ENCODE peak calls at places on chromosomes 5 and 9, in four cellular contexts. W is pancreas, A is B cell, R is A549. I is an unnamed sample.

GRCh38 chr5:165325201-165325600 is 1819.8 kb downstream of the MAT2B start:
- DNase-seq in W (no peak), A (no peak), R (no peak), I (no peak)

GRCh38 chr9:21677834-21678233 is 124.6 kb upstream of the MTAP start:
- DNase-seq in W (no peak), A (no peak), R (peak; percentile 43), I (no peak)

GRCh38 chr9:4489562-4489918 is 728 bp upstream of the SLC1A1 start:
- DNase-seq in W (no peak), A (no peak), R (peak; percentile 42), I (peak; percentile 29)

GRCh38 chr5:174310243-174310642 is 264.7 kb downstream of the NSG2 start:
- DNase-seq in W (no peak), A (no peak), R (no peak), I (no peak)

GRCh38 chr5:6361101-6361500 is 17.2 kb downstream of the MED10 start:
- DNase-seq in W (no peak), A (no peak), R (no peak), I (no peak)

GRCh38 chr5:76153271-76153670 is 70.1 kb downstream of the SV2C start:
- DNase-seq in W (no peak), A (no peak), R (no peak), I (no peak)

GRCh38 chr9:135463140-135463539 is 16.4 kb upstream of the PPP1R26 start:
- DNase-seq in W (no peak), A (no peak), R (peak; percentile 78), I (no peak)

GRCh38 chr5:151741678-151742423 is 16.6 kb downstream of the ATOX1 start:
- DNase-seq in W (no peak), A (no peak), R (no peak), I (no peak)

GRCh38 chr9:123686131-123686848 is 243.6 kb downstream of the DENND1A start:
- DNase-seq in W (no peak), A (no peak), R (no peak), I (no peak)

GRCh38 chr9:116737137-116737546 is 50.0 kb downstream of the TRIM32 start:
- DNase-seq in W (peak; percentile 85), A (no peak), R (peak; percentile 92), I (peak; percentile 86)

GRCh38 chr5:146588331-146588730 is 72.3 kb upstream of the GPR151 start:
- DNase-seq in W (no peak), A (no peak), R (no peak), I (no peak)

GRCh38 chr9:72675586-72675985 is 154.2 kb downstream of the TMC1 start:
- DNase-seq in W (no peak), A (no peak), R (no peak), I (no peak)

GRCh38 chr9:126856326-126856877 is 4.0 kb upstream of the ZBTB34 start:
- DNase-seq in W (no peak), A (no peak), R (no peak), I (no peak)

GRCh38 chr5:151624486-151624885 is 33.4 kb upstream of the FAT2 start:
- DNase-seq in W (no peak), A (no peak), R (no peak), I (no peak)

GRCh38 chr5:446066-446725 is 3.2 kb downstream of the EXOC3 start:
- DNase-seq in W (no peak), A (peak; percentile 14), R (no peak), I (no peak)

GRCh38 chr9:76443887-76444286 is 15.1 kb upstream of the GCNT1 start:
- DNase-seq in W (no peak), A (no peak), R (no peak), I (no peak)

GRCh38 chr5:139709587-139710369 is 61.6 kb downstream of the CXXC5 start:
- DNase-seq in W (peak; percentile 54), A (peak; percentile 42), R (no peak), I (peak; percentile 72)

GRCh38 chr5:154159343-154159742 is 31.2 kb upstream of the GALNT10 start:
- DNase-seq in W (no peak), A (no peak), R (no peak), I (no peak)

DNA sequence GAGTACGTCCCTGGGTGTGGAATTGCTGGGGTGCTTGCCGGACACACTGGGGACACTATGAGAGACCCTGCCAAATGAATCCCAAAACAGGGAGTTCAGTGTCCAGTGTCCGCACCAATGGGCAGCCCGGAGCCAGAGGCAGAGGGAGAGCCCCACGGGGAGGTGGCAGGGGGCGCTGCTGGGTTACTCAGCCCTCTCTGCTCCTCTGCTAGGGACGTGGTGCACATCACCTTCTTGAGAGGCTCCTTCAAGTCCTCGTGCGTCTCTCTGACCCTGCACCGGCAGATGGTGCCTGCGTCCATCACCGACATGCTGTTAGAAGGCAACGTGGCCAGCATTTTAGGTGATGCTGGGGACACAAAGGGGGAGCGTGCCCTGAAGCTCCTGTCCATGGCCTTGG is 20.8 kb downstream of the STKLD1 start:
- DNase-seq in W (no peak), A (no peak), R (peak; percentile 27), I (no peak)
- TF ChIP-seq CTCF in W (no peak), A (no peak), R (peak; percentile 23), I (peak; percentile 6)

GRCh38 chr9:100697339-100697738 is 119.5 kb downstream of the CAVIN4 start:
- DNase-seq in W (no peak), A (no peak), R (no peak), I (no peak)

GRCh38 chr9:100700689-100701318 is 122.9 kb downstream of the CAVIN4 start:
- DNase-seq in W (peak; percentile 31), A (no peak), R (peak; percentile 20), I (peak; percentile 34)
- TF ChIP-seq CTCF in W (peak; percentile 30), A (peak; percentile 35), R (peak; percentile 62), I (no peak)

GRCh38 chr5:90135979-90136378 is 273.6 kb downstream of the CETN3 start:
- DNase-seq in W (peak; percentile 34), A (no peak), R (no peak), I (peak; percentile 16)
- TF ChIP-seq CTCF in W (no peak), A (no peak), R (no peak), I (peak; percentile 25)

DNA sequence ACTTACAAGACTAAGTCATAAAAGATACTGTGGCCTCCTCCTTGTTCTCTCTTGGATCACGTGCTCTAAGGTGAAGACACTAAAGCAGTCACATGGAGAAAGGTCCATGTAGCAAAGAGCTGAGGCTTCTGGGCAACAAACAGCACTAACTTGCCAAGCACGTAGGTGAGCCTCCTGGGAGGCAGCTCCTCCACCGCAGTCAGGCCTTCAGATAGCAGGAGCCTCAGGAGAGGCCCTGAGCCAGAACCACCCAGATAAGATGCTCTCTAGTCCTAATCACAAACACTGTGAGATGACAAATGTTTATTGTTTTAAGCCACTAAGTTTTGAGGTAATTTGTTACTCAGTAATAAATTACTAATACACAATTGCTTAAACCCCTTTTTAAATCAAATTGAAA is 38.0 kb downstream of the WDR41 start:
- DNase-seq in W (no peak), A (no peak), R (no peak), I (no peak)
- TF ChIP-seq CTCF in W (no peak), A (no peak), R (no peak), I (no peak)

GRCh38 chr5:31995011-31995410 is 179.1 kb downstream of the GOLPH3 start:
- DNase-seq in W (no peak), A (no peak), R (no peak), I (no peak)
- TF ChIP-seq CTCF in W (no peak), A (no peak), R (no peak), I (no peak)

DNA sequence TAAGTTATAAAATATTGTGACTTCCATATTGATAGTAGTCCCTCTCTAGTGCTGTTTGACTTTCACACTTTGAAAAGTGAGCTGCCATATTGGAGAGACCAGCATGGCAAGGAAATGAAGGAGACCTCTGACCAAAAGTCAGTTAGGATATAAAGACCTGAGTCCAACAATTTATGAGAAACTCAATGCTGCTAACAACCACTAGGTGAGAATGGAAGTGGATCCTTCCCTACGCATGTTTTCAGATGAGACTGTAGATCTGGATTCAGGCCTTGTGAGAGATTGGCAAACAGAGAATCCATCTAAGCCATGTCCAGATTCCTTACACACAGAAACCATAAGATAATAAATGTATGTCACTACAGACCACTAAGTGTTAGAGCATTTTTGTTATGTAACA is 81.6 kb downstream of the CTNND2 start:
- DNase-seq in W (no peak), A (no peak), R (no peak), I (no peak)
- TF ChIP-seq CTCF in W (no peak), A (no peak), R (no peak), I (no peak)

GRCh38 chr5:129094087-129094923 is at the start of gene ISOC1:
- DNase-seq in W (peak; percentile 94), A (peak; percentile 90), R (peak; percentile 73), I (peak; percentile 94)
- TF ChIP-seq CTCF in W (no peak), A (peak; percentile 35), R (no peak), I (no peak)

DNA sequence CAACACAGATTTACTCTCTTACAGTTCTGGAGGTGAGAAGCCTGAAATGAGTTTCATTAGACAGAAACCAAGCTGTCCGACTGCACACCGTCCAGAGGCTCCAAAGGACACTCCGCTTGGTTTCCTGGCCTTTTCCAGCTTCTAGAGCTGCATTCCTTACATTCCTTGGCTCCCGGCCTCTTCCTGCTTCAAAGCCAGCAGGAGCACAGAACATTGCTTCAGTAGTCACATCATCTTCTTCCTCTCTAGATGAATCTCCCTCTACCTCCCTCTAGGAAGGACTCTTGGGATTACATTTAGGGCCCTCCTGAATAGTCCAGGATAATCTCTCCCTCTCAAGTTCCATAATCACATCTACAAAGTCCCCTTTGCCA is 213.3 kb downstream of the CDK5RAP2 start:
- DNase-seq in W (no peak), A (no peak), R (peak; percentile 89), I (no peak)
- TF ChIP-seq CTCF in W (no peak), A (no peak), R (peak; percentile 24), I (no peak)